ENCODE peak calls at places on chromosomes 5 and 9, in six cellular contexts. Y is breast epithelium, U is A549, S is endothelial cell of umbilical vein, T is transverse colon, I is body of pancreas. Z is an unnamed sample.

GRCh38 chr9:77725820-77726219 is 77.7 kb upstream of the GNA14 start:
- DNase-seq in Y (no peak), I (no peak), U (no peak), T (no peak), S (no peak), Z (no peak)

GRCh38 chr9:127867356-127868277 is 9.9 kb downstream of the AK1 start:
- DNase-seq in S (peak; percentile 73), I (no peak), Y (no peak), T (no peak), U (no peak), Z (no peak)

GRCh38 chr9:124808246-124808956 is 31.5 kb downstream of the OLFML2A start:
- DNase-seq in Y (no peak), S (no peak), U (no peak), I (no peak), T (no peak), Z (no peak)

GRCh38 chr9:91378695-91379127 is 17.0 kb upstream of the AUH start:
- DNase-seq in S (peak; percentile 89), U (no peak), T (no peak), Y (no peak), I (no peak), Z (peak; percentile 35)

GRCh38 chr9:133785753-133786370 is 47.7 kb upstream of the SARDH start:
- DNase-seq in S (no peak), I (no peak), U (no peak), Y (no peak), T (no peak), Z (no peak)

GRCh38 chr5:140627972-140628371 is 5.0 kb downstream of the CD14 start:
- DNase-seq in I (no peak), U (no peak), T (no peak), Y (no peak), S (no peak), Z (no peak)

GRCh38 chr9:131046581-131047202 is 37.7 kb downstream of the LAMC3 start:
- DNase-seq in T (peak; percentile 62), I (peak; percentile 76), U (peak; percentile 65), Y (no peak), S (peak; percentile 56), Z (peak; percentile 63)

GRCh38 chr5:112329429-112330090 is 89.5 kb downstream of the EPB41L4A start:
- DNase-seq in S (peak; percentile 53), Y (no peak), U (no peak), I (no peak), T (no peak), Z (no peak)

GRCh38 chr5:61330341-61330878 is 1.6 kb upstream of the ZSWIM6 start:
- DNase-seq in I (peak; percentile 47), Y (no peak), S (peak; percentile 67), U (peak; percentile 59), T (peak; percentile 64), Z (peak; percentile 65)

GRCh38 chr9:26656003-26656940 is 236.3 kb downstream of the CAAP1 start:
- DNase-seq in Y (no peak), T (no peak), S (peak; percentile 10), I (no peak), U (peak; percentile 36), Z (peak; percentile 27)

GRCh38 chr9:79221084-79221483 is 350.7 kb upstream of the TLE4 start:
- DNase-seq in U (peak; percentile 7), T (no peak), I (no peak), S (peak; percentile 8), Y (no peak), Z (no peak)

GRCh38 chr5:26326153-26326759 is 712.1 kb downstream of the CDH9 start:
- DNase-seq in I (no peak), T (no peak), U (no peak), Y (no peak), S (no peak), Z (no peak)

GRCh38 chr9:79765466-79765865 is 193.7 kb downstream of the TLE4 start:
- DNase-seq in Y (no peak), S (no peak), U (no peak), T (no peak), I (no peak), Z (no peak)

GRCh38 chr5:112492291-112492690 is 73.2 kb upstream of the EPB41L4A start:
- DNase-seq in T (peak; percentile 45), Y (peak; percentile 58), I (peak; percentile 74), U (peak; percentile 68), S (peak; percentile 92), Z (peak; percentile 88)

GRCh38 chr9:17402309-17402708 is 176.6 kb upstream of the SH3GL2 start:
- DNase-seq in T (no peak), U (no peak), S (peak; percentile 29), Y (no peak), I (no peak), Z (peak; percentile 58)

GRCh38 chr9:28073278-28073677 is 500.0 kb upstream of the C9orf72 start:
- DNase-seq in I (peak; percentile 54), S (peak; percentile 60), Y (no peak), T (no peak), U (peak; percentile 3), Z (peak; percentile 6)

GRCh38 chr5:35089688-35090314 is 42.1 kb upstream of the AGXT2 start:
- DNase-seq in Y (no peak), I (peak; percentile 75), U (peak; percentile 38), S (peak; percentile 38), T (peak; percentile 72), Z (peak; percentile 16)

GRCh38 chr9:38185647-38186371 is 116.8 kb upstream of the SHB start:
- DNase-seq in T (no peak), Y (no peak), U (no peak), S (no peak), I (no peak), Z (no peak)

GRCh38 chr9:38066167-38066906 is 2.7 kb downstream of the SHB start:
- DNase-seq in U (no peak), S (no peak), T (no peak), Y (no peak), I (peak; percentile 45), Z (no peak)

GRCh38 chr5:128154943-128155342 is 71.4 kb downstream of the SLC12A2 start:
- DNase-seq in I (no peak), S (no peak), Y (no peak), T (no peak), U (no peak), Z (no peak)

GRCh38 chr5:16937023-16937379 is 913 bp upstream of the MYO10 start:
- DNase-seq in U (no peak), S (no peak), Y (peak; percentile 56), I (peak; percentile 87), T (peak; percentile 75), Z (no peak)

GRCh38 chr5:16937503-16938161 is 1.5 kb upstream of the MYO10 start:
- DNase-seq in Y (no peak), S (no peak), U (no peak), I (no peak), T (no peak), Z (no peak)

GRCh38 chr5:16935271-16936149 is 578 bp downstream of the MYO10 start:
- DNase-seq in I (peak; percentile 67), S (peak; percentile 73), U (peak; percentile 41), Y (peak; percentile 63), T (peak; percentile 49), Z (no peak)

GRCh38 chr5:16934669-16935068 is 1.4 kb downstream of the MYO10 start:
- DNase-seq in U (no peak), I (no peak), T (no peak), Y (no peak), S (peak; percentile 63), Z (no peak)

DNA sequence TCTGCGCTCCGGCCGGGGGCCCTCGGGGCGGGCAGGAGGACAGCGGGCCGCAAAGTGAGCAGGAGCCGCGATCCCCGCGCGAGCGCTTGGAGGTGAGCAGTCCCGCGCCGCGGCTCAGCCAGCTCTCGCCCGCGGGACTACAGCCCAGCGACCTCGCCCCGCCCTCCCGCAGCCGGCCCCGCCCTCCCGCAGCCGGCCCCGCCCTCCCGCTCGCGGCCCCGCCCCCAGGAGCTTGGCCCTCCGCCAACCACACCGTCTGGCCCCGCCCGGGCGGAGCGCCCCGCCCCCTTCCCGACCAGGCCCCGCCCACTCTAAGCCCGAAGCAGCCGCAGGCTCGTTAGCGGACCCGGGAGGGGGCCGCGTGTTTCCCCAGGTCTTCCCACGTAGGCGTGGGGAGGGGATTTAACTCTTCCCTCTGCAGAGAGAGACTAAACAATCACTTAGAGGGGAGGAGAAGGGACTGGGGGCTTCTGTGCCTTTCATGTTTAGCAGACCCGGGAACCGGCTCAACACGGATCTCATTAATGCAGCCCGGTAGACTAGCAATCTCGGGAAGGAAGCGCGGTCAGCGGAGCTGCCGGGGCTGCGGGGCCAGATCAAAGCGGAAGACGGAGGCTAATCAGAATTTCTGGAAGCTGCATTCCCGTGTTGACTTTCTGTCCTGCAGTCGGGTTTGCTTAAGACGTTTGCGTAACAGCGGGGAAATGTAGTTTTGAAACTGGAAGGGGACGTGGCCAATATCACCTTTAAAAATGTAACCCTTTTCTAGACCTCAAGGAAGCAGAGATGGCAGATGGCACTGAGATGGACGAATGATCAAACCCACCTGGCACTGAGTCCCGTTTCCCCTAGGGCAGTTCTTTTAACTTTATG is at the start of gene MYO10:
- DNase-seq in I (peak; percentile 87), Y (peak; percentile 90), T (peak; percentile 88), U (peak; percentile 69), S (peak; percentile 86), Z (peak; percentile 73)
- TF ChIP-seq POLR2A in I (peak; percentile 88), Y (no peak), T (peak; percentile 81), U (peak; percentile 82), S (peak; percentile 76), Z (no peak)

GRCh38 chr5:149803641-149804468 is 73.7 kb downstream of the PPARGC1B start:
- DNase-seq in S (no peak), I (no peak), U (no peak), T (no peak), Y (no peak), Z (no peak)
- TF ChIP-seq POLR2A in S (no peak), I (no peak), U (no peak), T (no peak), Y (no peak), Z (no peak)

GRCh38 chr9:105694320-105694847 is at the start of gene TMEM38B:
- DNase-seq in Y (no peak), U (peak; percentile 80), T (peak; percentile 88), S (peak; percentile 79), I (peak; percentile 89), Z (peak; percentile 83)
- TF ChIP-seq POLR2A in Y (no peak), U (peak; percentile 63), T (peak; percentile 13), S (peak; percentile 38), I (peak; percentile 45), Z (peak; percentile 60)

DNA sequence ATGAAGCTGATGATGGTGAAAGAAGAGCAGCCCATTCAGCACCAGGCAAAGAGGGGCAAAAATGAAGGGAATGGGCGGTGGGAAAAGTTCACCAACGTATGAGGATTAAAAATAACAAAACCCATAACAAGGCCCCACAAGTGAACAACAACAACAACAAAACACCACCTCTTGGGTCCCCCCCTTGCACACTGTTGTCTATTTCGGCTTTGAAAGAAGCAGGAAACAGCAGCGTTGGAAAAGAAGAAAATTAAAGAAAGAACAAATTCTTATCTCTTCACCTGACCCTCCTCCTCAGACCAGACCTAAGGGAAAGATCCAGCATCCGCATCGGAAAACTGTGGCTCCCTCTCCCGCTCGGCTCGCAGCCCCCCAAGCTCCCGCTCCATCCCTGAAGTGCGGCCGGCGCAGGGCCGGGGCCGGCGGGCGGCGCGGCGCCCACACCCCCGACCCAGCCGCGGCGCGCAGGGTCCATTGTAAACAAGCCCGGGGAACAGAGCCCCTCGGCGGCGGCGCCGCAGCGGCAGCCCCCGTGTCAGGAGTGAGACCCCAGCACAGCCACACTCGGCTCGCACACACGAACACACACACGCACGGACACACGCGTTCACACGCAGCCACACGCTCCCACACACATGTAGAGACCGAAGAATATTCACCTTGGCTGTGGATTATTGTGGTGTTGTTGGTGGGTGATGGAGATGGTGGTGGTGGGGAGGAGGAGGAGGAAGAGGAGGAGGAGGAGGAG is 539 bp downstream of the RFX3 start:
- DNase-seq in U (no peak), I (no peak), S (peak; percentile 20), T (no peak), Y (no peak), Z (peak; percentile 65)
- TF ChIP-seq POLR2A in U (no peak), I (no peak), S (no peak), T (no peak), Y (no peak), Z (no peak)

GRCh38 chr9:8492679-8493078 is 693.1 kb upstream of the DMAC1 start:
- DNase-seq in Y (no peak), I (no peak), S (no peak), T (no peak), U (no peak), Z (no peak)
- TF ChIP-seq POLR2A in Y (no peak), I (no peak), S (no peak), T (no peak), U (no peak), Z (no peak)